ENCODE peak calls at places on chromosomes 11 and 22, in seven cellular contexts. L, M, G, X, V, R and E are unnamed samples.

GRCh38 chr11:103055174-103055890 is 36.6 kb downstream of the DCUN1D5 start:
- DNase-seq in M (no peak), G (peak; percentile 26), R (no peak), X (no peak), L (peak; percentile 21), V (peak; percentile 10), E (peak; percentile 32)

GRCh38 chr22:24996420-24996952 is 44.0 kb downstream of the KIAA1671 start:
- DNase-seq in V (no peak), M (peak; percentile 61), G (peak; percentile 49), R (no peak), L (peak; percentile 67), X (peak; percentile 73), E (no peak)

GRCh38 chr11:5252280-5253265 is 2.0 kb downstream of the HBG2 start:
- DNase-seq in V (no peak), X (no peak), G (no peak), R (no peak), L (no peak), M (no peak), E (no peak)

GRCh38 chr11:64025205-64025604 is 10.5 kb upstream of the FLRT1 start:
- DNase-seq in L (no peak), M (peak; percentile 69), R (no peak), V (no peak), G (no peak), X (peak; percentile 77), E (no peak)

GRCh38 chr22:18103527-18104269 is 6.9 kb upstream of the TUBA8 start:
- DNase-seq in G (no peak), V (no peak), X (no peak), L (no peak), R (peak; percentile 65), M (no peak), E (no peak)

GRCh38 chr11:114017723-114018122 is 41.8 kb upstream of the ZBTB16 start:
- DNase-seq in L (no peak), R (no peak), M (no peak), G (no peak), V (no peak), X (no peak), E (no peak)

GRCh38 chr22:39299829-39300178 is 19.6 kb downstream of the RPL3 start:
- DNase-seq in G (no peak), M (no peak), L (no peak), R (peak; percentile 48), X (no peak), V (no peak), E (no peak)

GRCh38 chr22:50292643-50293440 is 14.6 kb downstream of the PLXNB2 start:
- DNase-seq in V (no peak), L (no peak), M (no peak), G (no peak), X (peak; percentile 65), R (no peak), E (no peak)

GRCh38 chr22:47417699-47418098 is 655.2 kb downstream of the TBC1D22A start:
- DNase-seq in M (no peak), R (no peak), V (no peak), L (no peak), G (no peak), X (no peak), E (no peak)

GRCh38 chr11:128367573-128367972 is 219.8 kb downstream of the ETS1 start:
- DNase-seq in X (no peak), G (no peak), R (peak; percentile 41), L (no peak), V (no peak), M (no peak), E (no peak)

GRCh38 chr11:8068605-8069221 is 12.3 kb upstream of the TUB start:
- DNase-seq in L (no peak), M (no peak), R (no peak), G (no peak), V (peak; percentile 22), X (no peak), E (peak; percentile 47)

GRCh38 chr22:22955866-22956535 is 68.4 kb downstream of the IGLL5 start:
- DNase-seq in M (peak; percentile 72), R (no peak), V (peak; percentile 98), G (peak; percentile 52), X (peak; percentile 70), L (peak; percentile 79), E (peak; percentile 59)

GRCh38 chr11:70142171-70142875 is 60.8 kb upstream of the FADD start:
- DNase-seq in M (no peak), V (peak; percentile 35), G (peak; percentile 50), R (no peak), X (no peak), L (no peak), E (no peak)

GRCh38 chr11:71222318-71223080 is 29.9 kb downstream of the SHANK2 start:
- DNase-seq in X (no peak), L (no peak), G (no peak), V (no peak), M (peak; percentile 9), R (no peak), E (no peak)

GRCh38 chr11:107606122-107606521 is 15.2 kb downstream of the ELMOD1 start:
- DNase-seq in X (no peak), G (no peak), M (peak; percentile 30), V (no peak), L (no peak), R (no peak), E (no peak)

GRCh38 chr11:128412847-128413791 is 174.2 kb downstream of the ETS1 start:
- DNase-seq in L (no peak), M (no peak), G (no peak), R (peak; percentile 82), V (no peak), X (no peak), E (no peak)

GRCh38 chr11:63667993-63668392 is 3.2 kb downstream of the ATL3 start:
- DNase-seq in G (peak; percentile 68), X (no peak), R (no peak), M (no peak), V (no peak), L (no peak), E (no peak)

GRCh38 chr22:24427500-24428164 is at the start of gene ADORA2A:
- DNase-seq in R (peak; percentile 35), M (no peak), G (no peak), L (no peak), X (no peak), V (no peak), E (no peak)

GRCh38 chr11:76107946-76108345 is 98.4 kb downstream of the WNT11 start:
- DNase-seq in G (no peak), X (no peak), R (no peak), M (no peak), V (no peak), L (no peak), E (no peak)

DNA sequence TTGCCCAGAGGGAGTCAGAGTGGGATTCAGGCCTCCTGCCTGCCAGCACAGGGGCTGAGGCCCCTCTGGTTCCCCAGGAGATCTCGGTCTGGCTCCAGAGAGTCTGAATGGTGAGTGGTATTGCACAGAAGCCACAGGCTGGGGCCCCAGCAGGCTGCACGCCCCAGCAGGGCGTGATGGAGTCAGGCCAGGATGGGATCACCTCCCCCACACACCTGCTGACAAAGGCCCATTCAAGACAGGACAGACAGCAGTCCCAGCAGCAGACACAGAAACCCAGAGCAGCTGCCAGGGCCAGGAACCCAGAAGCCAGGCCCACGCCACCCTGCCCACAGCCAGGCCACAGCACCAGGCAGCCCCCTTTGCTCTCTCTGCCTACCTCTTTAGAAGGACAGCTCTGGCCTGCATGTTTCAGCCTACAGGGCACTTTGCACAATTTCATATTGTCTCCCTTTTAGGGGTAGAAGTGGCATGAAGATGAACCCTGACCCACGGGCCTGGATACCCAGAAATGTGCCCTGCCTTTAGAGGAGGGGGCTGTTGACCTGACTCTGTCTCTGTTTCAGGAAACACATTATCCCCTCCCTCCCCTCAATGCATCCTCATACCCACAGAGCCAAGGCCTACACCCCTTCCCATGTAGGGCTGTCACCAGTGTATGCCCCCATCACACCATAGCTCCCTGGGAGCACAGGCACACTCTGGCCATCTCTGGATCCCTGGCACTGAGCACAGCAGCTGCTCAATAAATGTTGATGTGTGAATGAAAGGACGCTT is 6.1 kb downstream of the FXYD6 start:
- DNase-seq in X (no peak), G (no peak), M (no peak), L (no peak), V (no peak), R (no peak), E (no peak)
- TF ChIP-seq SP1 in X (no peak), G (no peak), M (no peak), L (no peak), V (no peak), R (no peak), E (no peak)

DNA sequence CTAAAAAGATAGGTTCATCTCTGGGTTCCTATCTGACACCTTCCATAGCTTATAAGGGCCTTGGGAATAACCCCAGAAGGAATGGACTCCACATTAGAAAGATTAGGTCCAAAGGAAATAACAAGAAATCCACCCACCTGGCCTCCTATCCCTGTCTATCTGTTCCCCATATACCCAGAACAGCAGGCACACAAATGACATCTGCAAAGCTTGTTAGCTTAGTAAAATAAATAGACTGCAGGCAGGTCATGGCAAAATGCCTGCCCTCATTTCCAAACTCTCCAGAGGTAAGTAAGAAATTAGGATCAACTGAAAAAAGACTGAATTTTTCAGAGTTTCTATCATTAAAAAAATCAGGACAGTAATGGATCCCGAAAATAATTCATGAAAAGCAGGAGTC is 489.5 kb downstream of the DLG2 start:
- DNase-seq in R (no peak), G (no peak), M (no peak), X (no peak), L (no peak), V (no peak), E (no peak)
- TF ChIP-seq SP1 in R (no peak), G (no peak), M (no peak), X (no peak), L (no peak), V (no peak), E (no peak)

DNA sequence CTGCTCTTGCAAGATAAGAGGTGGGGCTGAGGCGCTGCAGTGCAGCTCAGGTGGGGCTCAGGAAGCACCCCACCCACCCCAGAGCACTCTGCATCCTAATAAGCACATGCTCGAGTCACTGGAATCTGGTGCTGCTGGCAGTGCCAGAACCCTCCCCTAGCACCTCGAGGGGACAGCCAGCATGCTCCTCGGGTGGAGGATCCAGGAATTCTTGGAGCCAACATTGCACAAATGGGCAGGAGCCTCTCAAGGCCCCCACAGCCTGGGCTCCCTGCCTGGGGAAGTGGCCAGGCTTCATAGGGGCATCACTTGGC is 27.5 kb upstream of the CABP7 start:
- DNase-seq in L (no peak), M (no peak), V (no peak), X (no peak), R (no peak), G (no peak), E (no peak)
- TF ChIP-seq SP1 in L (no peak), M (no peak), V (no peak), X (no peak), R (no peak), G (no peak), E (no peak)

GRCh38 chr11:57363681-57364080 is 17.3 kb downstream of the PRG3 start:
- DNase-seq in G (no peak), X (no peak), R (no peak), M (no peak), V (no peak), L (no peak), E (no peak)

GRCh38 chr11:57370251-57370650 is 10.7 kb downstream of the PRG3 start:
- DNase-seq in M (no peak), G (no peak), V (no peak), X (no peak), L (no peak), R (no peak), E (no peak)

GRCh38 chr11:57373146-57373545 is 7.8 kb downstream of the PRG3 start:
- DNase-seq in G (no peak), L (no peak), M (no peak), X (no peak), R (no peak), V (no peak), E (no peak)

GRCh38 chr11:57364851-57365660 is 15.9 kb downstream of the PRG3 start:
- DNase-seq in G (no peak), V (no peak), R (no peak), L (no peak), M (peak; percentile 48), X (peak; percentile 65), E (no peak)

GRCh38 chr11:57368106-57368826 is 12.7 kb downstream of the PRG3 start:
- DNase-seq in V (no peak), R (no peak), G (no peak), L (no peak), X (no peak), M (no peak), E (no peak)
- TF ChIP-seq SP1 in V (no peak), R (no peak), G (no peak), L (no peak), X (no peak), M (no peak), E (no peak)